ENCODE peak calls at places on chromosomes 12 and 14, in eight cellular contexts. S is OCI-LY7, V is BE2C, G is cardiac muscle cell, Y is gastrocnemius medialis, L is PC-9, F is astrocyte, M is A673. X is an unnamed sample. For H3K36me3, the result is how much of the 10 kb centered on the place peaks cover.

GRCh38 chr14:26128931-26129674 is 468.7 kb downstream of the NOVA1 start:
- DNase-seq in F (no peak), L (no peak), Y (no peak), V (no peak), G (peak), S (no peak), M (peak), X (no peak)

GRCh38 chr14:72679106-72679505 is 214.8 kb downstream of the DPF3 start:
- DNase-seq in G (peak), F (peak), S (no peak), Y (peak), V (peak), L (no peak), M (no peak), X (peak)

GRCh38 chr12:19402743-19403400 is 36.4 kb upstream of the AEBP2 start:
- DNase-seq in M (peak), G (peak), S (no peak), V (peak), F (peak), Y (peak), L (peak), X (peak)

GRCh38 chr12:50195832-50196231 is 28.7 kb upstream of the CERS5 start:
- DNase-seq in F (no peak), Y (no peak), M (peak), S (no peak), V (no peak), G (no peak), L (no peak), X (no peak)

GRCh38 chr14:94575730-94576585 is 5.3 kb upstream of the SERPINA5 start:
- DNase-seq in S (no peak), G (peak), F (peak), M (no peak), V (no peak), Y (no peak), L (no peak), X (no peak)

GRCh38 chr12:29337325-29337724 is 43.6 kb downstream of the ERGIC2 start:
- DNase-seq in G (no peak), S (no peak), L (no peak), V (no peak), M (no peak), F (no peak), Y (no peak), X (no peak)

GRCh38 chr12:125773033-125773432 is 707.8 kb downstream of the AACS start:
- DNase-seq in Y (no peak), S (peak), L (peak), F (no peak), G (no peak), M (peak), V (peak), X (no peak)

GRCh38 chr12:19620222-19620621 is 180.9 kb downstream of the AEBP2 start:
- DNase-seq in F (no peak), M (no peak), Y (no peak), S (no peak), V (no peak), L (peak), G (no peak), X (no peak)

GRCh38 chr12:53743277-53744129 is 8.3 kb downstream of the CISTR start:
- DNase-seq in F (no peak), L (peak), M (peak), S (peak), Y (no peak), V (peak), G (peak), X (peak)

GRCh38 chr14:88837495-88837894 is 13.0 kb downstream of the TTC8 start:
- DNase-seq in Y (no peak), L (no peak), V (no peak), F (no peak), M (no peak), S (no peak), G (no peak), X (no peak)

GRCh38 chr14:105844047-105844630 is 317.8 kb downstream of the TMEM121 start:
- DNase-seq in L (no peak), F (no peak), Y (no peak), M (no peak), V (no peak), S (peak), G (no peak), X (no peak)

GRCh38 chr14:55605793-55606192 is 25.8 kb downstream of the KTN1 start:
- DNase-seq in S (no peak), L (no peak), V (no peak), Y (no peak), G (no peak), F (peak), M (no peak), X (no peak)

GRCh38 chr14:105475916-105476845 is 1.6 kb downstream of the CRIP2 start:
- DNase-seq in F (peak), L (no peak), G (peak), S (no peak), Y (peak), M (peak), V (peak), X (peak)

GRCh38 chr12:16012086-16012485 is 101.0 kb downstream of the DERA start:
- DNase-seq in F (peak), V (no peak), M (peak), S (no peak), G (peak), L (no peak), Y (peak), X (peak)

GRCh38 chr12:26863515-26863914 is 30.5 kb upstream of the ITPR2 start:
- DNase-seq in G (peak), M (peak), Y (no peak), S (peak), F (no peak), V (no peak), L (no peak), X (no peak)

GRCh38 chr12:22787557-22787956 is 162.6 kb downstream of the ETNK1 start:
- DNase-seq in M (no peak), G (peak), S (no peak), F (no peak), V (no peak), L (no peak), Y (no peak), X (no peak)

GRCh38 chr14:100673085-100673806 is 53.4 kb upstream of the DLK1 start:
- DNase-seq in G (no peak), S (no peak), F (no peak), L (no peak), M (no peak), V (peak), Y (no peak), X (no peak)

GRCh38 chr14:72519543-72519942 is 374.4 kb downstream of the DPF3 start:
- DNase-seq in S (no peak), Y (no peak), F (no peak), M (no peak), V (no peak), L (no peak), G (no peak), X (no peak)

GRCh38 chr12:14931359-14931758 is 7.0 kb downstream of the ERP27 start:
- DNase-seq in S (no peak), F (no peak), L (no peak), M (no peak), G (no peak), V (no peak), Y (no peak), X (no peak)

GRCh38 chr12:113040722-113041168 is 15.8 kb upstream of the DTX1 start:
- DNase-seq in G (peak), S (no peak), F (peak), M (peak), L (peak), Y (peak), V (no peak), X (peak)

GRCh38 chr14:24147761-24148428 is 597 bp downstream of the RNF31 start:
- DNase-seq in V (no peak), M (no peak), L (no peak), S (no peak), G (no peak), F (no peak), Y (no peak), X (no peak)

GRCh38 chr14:77612011-77612620 is 4.3 kb downstream of the SPTLC2 start:
- DNase-seq in S (no peak), V (no peak), M (no peak), L (no peak), G (peak), F (peak), Y (no peak), X (no peak)

GRCh38 chr12:92403210-92404175 is 257.8 kb upstream of the BTG1 start:
- DNase-seq in Y (no peak), V (no peak), G (no peak), F (no peak), M (no peak), L (no peak), S (peak), X (no peak)

GRCh38 chr12:96812153-96812552 is 94.9 kb upstream of the NEDD1 start:
- DNase-seq in Y (no peak), G (no peak), M (no peak), S (no peak), F (no peak), L (no peak), V (no peak), X (no peak)

GRCh38 chr12:12975322-12976077 is 23.5 kb upstream of the GPRC5D start:
- DNase-seq in V (peak), M (peak), G (peak), S (peak), Y (no peak), F (no peak), L (peak), X (no peak)

GRCh38 chr14:56145965-56146364 is 27.8 kb downstream of the PELI2 start:
- DNase-seq in M (no peak), F (peak), G (peak), L (no peak), S (no peak), Y (no peak), V (no peak), X (no peak)

GRCh38 chr14:100474176-100474575 is 113.0 kb downstream of the BEGAIN start:
- DNase-seq in M (no peak), Y (no peak), S (no peak), G (no peak), V (no peak), F (no peak), L (no peak), X (no peak)

GRCh38 chr14:26522985-26523384 is 74.8 kb downstream of the NOVA1 start:
- DNase-seq in S (no peak), L (no peak), Y (no peak), F (peak), G (peak), M (no peak), V (no peak), X (no peak)

GRCh38 chr12:54998958-54999510 is 14.5 kb upstream of the TESPA1 start:
- DNase-seq in S (peak), Y (no peak), G (no peak), F (no peak), V (no peak), L (no peak), M (peak), X (no peak)

GRCh38 chr14:67413806-67414769 is 2.1 kb upstream of the PLEK2 start:
- DNase-seq in V (peak), S (no peak), L (peak), Y (no peak), F (peak), M (peak), G (peak), X (no peak)

GRCh38 chr12:98559666-98560065 is 33.8 kb upstream of the SLC25A3 start:
- DNase-seq in G (no peak), F (no peak), L (no peak), M (no peak), V (no peak), Y (no peak), S (no peak), X (no peak)

DNA sequence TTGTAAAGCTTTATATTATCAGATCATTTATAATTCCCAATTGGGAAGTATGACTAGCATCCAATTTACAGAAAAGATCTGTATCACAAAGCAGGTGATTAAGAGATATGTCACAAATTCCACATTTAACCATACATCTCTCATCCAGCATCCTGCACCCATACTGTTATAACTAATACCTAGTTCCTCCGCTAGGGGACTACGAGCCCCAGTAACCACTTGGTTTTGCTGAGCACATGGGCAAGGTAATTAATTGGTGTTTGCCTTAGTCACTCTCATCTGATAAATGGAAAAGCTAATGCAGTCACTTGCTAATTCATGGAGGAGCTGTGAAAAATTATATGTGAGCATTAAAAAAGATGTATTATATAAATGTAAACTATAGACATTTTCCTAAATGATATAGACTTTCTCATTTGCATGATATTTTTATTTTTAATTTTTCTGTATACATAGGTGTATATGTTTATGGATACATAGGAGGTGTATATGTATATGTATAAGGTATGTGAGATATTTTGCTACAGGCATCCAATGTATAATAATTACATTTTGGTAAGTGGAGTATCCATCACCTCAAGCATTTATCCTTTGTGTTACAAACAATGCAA is 1031.8 kb downstream of the GALC start:
- DNase-seq in L (no peak), S (no peak), G (no peak), F (no peak), V (peak), M (no peak), Y (no peak), X (no peak)
- TF ChIP-seq CTCF in L (peak), S (no peak), G (no peak), F (peak), V (peak), M (peak), Y (no peak), X (no peak)

GRCh38 chr12:121131941-121132341 is 735 bp upstream of the P2RX7 start:
- DNase-seq in G (no peak), V (no peak), L (no peak), Y (no peak), F (no peak), S (no peak), M (no peak), X (no peak)
- H3K36me3 ChIP-seq in G (under half), V (under half), L (under half), Y (under half), F (under half), S (under half), M (under half), X (under half)

DNA sequence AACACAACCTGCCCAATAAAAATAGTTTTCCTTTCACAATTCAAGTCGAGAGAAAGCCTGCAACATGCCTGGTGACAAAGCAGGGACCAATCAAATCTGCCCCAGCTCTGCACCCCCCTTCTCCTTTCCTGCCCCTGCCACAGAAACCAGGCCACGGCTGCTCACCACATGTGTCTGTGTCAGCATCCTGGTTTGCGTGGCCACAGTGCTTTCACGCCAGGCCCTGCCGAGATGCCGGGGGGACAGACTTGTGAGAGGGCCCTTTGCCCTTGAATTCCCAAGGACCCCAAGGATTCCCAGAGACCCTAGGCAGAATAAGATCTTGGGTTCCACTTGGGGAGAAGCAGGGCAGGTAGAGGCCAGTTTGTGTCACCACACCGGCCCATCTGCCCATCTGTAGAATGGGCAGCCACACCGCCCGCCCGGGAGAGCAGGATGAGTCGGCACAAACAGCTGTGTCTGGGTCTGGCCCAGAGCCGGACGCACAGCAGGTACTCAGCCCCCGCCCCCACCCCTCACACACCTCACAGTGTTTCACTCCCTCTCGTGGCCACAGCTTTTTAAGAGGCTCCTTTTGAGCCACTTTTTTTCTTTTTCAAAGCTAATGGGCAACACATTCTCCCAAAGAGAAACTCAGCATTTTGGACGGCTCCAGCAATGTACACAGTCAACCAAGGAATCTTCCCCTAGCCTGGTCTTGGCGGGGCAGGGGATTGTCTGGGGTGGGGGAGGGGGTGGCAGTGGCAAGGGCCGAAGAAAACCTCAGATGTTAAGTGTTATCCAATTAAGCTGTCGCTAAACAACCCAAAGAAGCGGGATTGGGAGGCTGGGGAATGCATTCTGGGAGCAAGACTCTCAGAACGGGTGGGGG is 41.5 kb downstream of the BCL11B start:
- DNase-seq in M (no peak), Y (no peak), G (no peak), V (no peak), F (no peak), S (no peak), L (no peak), X (no peak)
- TF ChIP-seq CTCF in M (no peak), Y (no peak), G (no peak), V (no peak), F (no peak), S (no peak), L (no peak), X (no peak)

DNA sequence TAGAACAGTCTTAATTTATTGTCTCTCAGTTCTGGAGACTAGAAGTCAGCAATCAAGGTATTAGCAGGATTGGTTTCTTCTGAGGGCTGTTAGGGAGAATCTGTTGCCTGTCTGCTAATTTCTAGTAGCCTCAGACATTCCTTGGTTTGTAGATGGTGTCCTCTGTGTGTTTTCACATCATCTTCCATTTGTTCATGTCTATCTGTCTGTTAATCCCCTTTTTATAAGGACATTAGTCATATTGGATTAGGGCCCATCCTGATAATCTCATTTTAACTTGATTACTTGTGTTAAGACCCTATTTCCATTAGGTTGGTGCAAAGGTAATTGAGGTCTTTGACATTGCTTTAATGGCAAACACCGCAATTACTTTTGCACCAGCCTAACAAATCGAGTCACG is 34.3 kb downstream of the TBC1D15 start:
- DNase-seq in G (no peak), M (peak), F (no peak), V (no peak), Y (no peak), L (no peak), S (no peak), X (no peak)
- H3K36me3 ChIP-seq in G (under half), M (under half), F (under half), V (under half), Y (under half), L (under half), S (under half), X (under half)

X was measured in psoas muscle.